ENCODE peak calls at places on chromosomes 11 and 22, in ten cellular contexts. One of them, this sample, is unnamed.

GRCh38 chr11:46330154-46330886 is 16.9 kb upstream of the DGKZ start:
- DNase-seq in heart right ventricle: no peak
- DNase-seq in adrenal gland: no peak
- DNase-seq in A549: no peak
- DNase-seq in IMR-90: no peak
- DNase-seq in AG04450: no peak
- DNase-seq in GM23248: no peak
- DNase-seq in tibial artery: no peak
- DNase-seq in GM23338: no peak
- DNase-seq in brain microvascular endothelial cell: no peak
- DNase-seq in this sample: no peak

GRCh38 chr22:45757068-45757467 is 85.4 kb downstream of the ATXN10 start:
- DNase-seq in heart right ventricle: peak
- DNase-seq in adrenal gland: peak
- DNase-seq in A549: no peak
- DNase-seq in IMR-90: peak
- DNase-seq in AG04450: no peak
- DNase-seq in GM23248: peak
- DNase-seq in tibial artery: no peak
- DNase-seq in GM23338: peak
- DNase-seq in brain microvascular endothelial cell: no peak
- DNase-seq in this sample: no peak

GRCh38 chr22:35561796-35562526 is 21.3 kb downstream of the RASD2 start:
- DNase-seq in heart right ventricle: no peak
- DNase-seq in adrenal gland: no peak
- DNase-seq in A549: peak
- DNase-seq in IMR-90: peak
- DNase-seq in AG04450: peak
- DNase-seq in GM23248: peak
- DNase-seq in tibial artery: no peak
- DNase-seq in GM23338: peak
- DNase-seq in brain microvascular endothelial cell: peak
- DNase-seq in this sample: no peak

GRCh38 chr11:127902405-127902804 is 685.0 kb downstream of the ETS1 start:
- DNase-seq in heart right ventricle: no peak
- DNase-seq in adrenal gland: no peak
- DNase-seq in A549: no peak
- DNase-seq in IMR-90: no peak
- DNase-seq in AG04450: no peak
- DNase-seq in GM23248: no peak
- DNase-seq in tibial artery: no peak
- DNase-seq in GM23338: no peak
- DNase-seq in brain microvascular endothelial cell: no peak
- DNase-seq in this sample: no peak

GRCh38 chr11:43376594-43376993 is 17.9 kb downstream of the TTC17 start:
- DNase-seq in heart right ventricle: no peak
- DNase-seq in adrenal gland: no peak
- DNase-seq in A549: peak
- DNase-seq in IMR-90: peak
- DNase-seq in AG04450: peak
- DNase-seq in GM23248: peak
- DNase-seq in tibial artery: no peak
- DNase-seq in GM23338: no peak
- DNase-seq in brain microvascular endothelial cell: peak
- DNase-seq in this sample: peak

GRCh38 chr11:43943931-43944751 is 1.7 kb downstream of the C11orf96 start:
- DNase-seq in heart right ventricle: no peak
- DNase-seq in adrenal gland: peak
- DNase-seq in A549: no peak
- DNase-seq in IMR-90: peak
- DNase-seq in AG04450: no peak
- DNase-seq in GM23248: peak
- DNase-seq in tibial artery: peak
- DNase-seq in GM23338: peak
- DNase-seq in brain microvascular endothelial cell: peak
- DNase-seq in this sample: no peak

GRCh38 chr11:69232821-69233760 is 60.9 kb upstream of the MYEOV start:
- DNase-seq in heart right ventricle: no peak
- DNase-seq in adrenal gland: no peak
- DNase-seq in A549: no peak
- DNase-seq in IMR-90: no peak
- DNase-seq in AG04450: no peak
- DNase-seq in GM23248: no peak
- DNase-seq in tibial artery: peak
- DNase-seq in GM23338: no peak
- DNase-seq in brain microvascular endothelial cell: no peak
- DNase-seq in this sample: no peak

GRCh38 chr11:102831128-102831708 is 12.2 kb downstream of the MMP3 start:
- DNase-seq in heart right ventricle: no peak
- DNase-seq in adrenal gland: peak
- DNase-seq in A549: peak
- DNase-seq in IMR-90: peak
- DNase-seq in AG04450: no peak
- DNase-seq in GM23248: peak
- DNase-seq in tibial artery: no peak
- DNase-seq in GM23338: peak
- DNase-seq in brain microvascular endothelial cell: peak
- DNase-seq in this sample: no peak

GRCh38 chr11:14082338-14082737 is 119.8 kb downstream of the SPON1 start:
- DNase-seq in heart right ventricle: peak
- DNase-seq in adrenal gland: no peak
- DNase-seq in A549: no peak
- DNase-seq in IMR-90: no peak
- DNase-seq in AG04450: no peak
- DNase-seq in GM23248: peak
- DNase-seq in tibial artery: no peak
- DNase-seq in GM23338: no peak
- DNase-seq in brain microvascular endothelial cell: no peak
- DNase-seq in this sample: no peak

GRCh38 chr22:37626144-37626543 is 13.3 kb upstream of the SH3BP1 start:
- DNase-seq in heart right ventricle: peak
- DNase-seq in adrenal gland: no peak
- DNase-seq in A549: no peak
- DNase-seq in IMR-90: peak
- DNase-seq in AG04450: no peak
- DNase-seq in GM23248: no peak
- DNase-seq in tibial artery: peak
- DNase-seq in GM23338: no peak
- DNase-seq in brain microvascular endothelial cell: no peak
- DNase-seq in this sample: no peak

DNA sequence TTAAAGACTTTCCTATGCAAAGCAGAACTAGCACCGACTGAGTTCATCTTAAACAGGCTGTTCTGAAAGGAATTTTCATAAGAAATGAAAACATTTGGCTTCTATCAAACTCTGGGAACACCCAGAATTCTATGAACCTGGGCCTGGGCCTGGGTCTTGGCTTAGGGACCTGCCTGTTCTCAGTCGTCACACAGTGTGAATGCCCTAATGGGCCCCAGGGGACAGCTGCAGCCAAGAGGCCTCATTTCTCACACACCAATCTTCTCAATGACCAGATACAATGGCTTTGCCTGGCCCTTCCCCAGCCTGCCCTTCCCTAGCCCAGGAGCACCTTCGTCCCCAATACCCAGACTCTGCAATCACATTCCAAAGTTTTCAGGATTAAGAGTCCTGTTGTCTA is 234.9 kb upstream of the ARHGAP20 start:
- DNase-seq in heart right ventricle: no peak
- DNase-seq in adrenal gland: no peak
- DNase-seq in A549: no peak
- DNase-seq in IMR-90: no peak
- DNase-seq in AG04450: no peak
- DNase-seq in GM23248: no peak
- DNase-seq in tibial artery: no peak
- DNase-seq in GM23338: no peak
- DNase-seq in brain microvascular endothelial cell: no peak
- DNase-seq in this sample: no peak
- H3K4me3 ChIP-seq in heart right ventricle: no peak
- H3K4me3 ChIP-seq in adrenal gland: no peak
- H3K4me3 ChIP-seq in A549: no peak
- H3K4me3 ChIP-seq in IMR-90: no peak
- H3K4me3 ChIP-seq in AG04450: no peak
- H3K4me3 ChIP-seq in GM23248: no peak
- H3K4me3 ChIP-seq in tibial artery: no peak
- H3K4me3 ChIP-seq in GM23338: no peak
- H3K4me3 ChIP-seq in brain microvascular endothelial cell: no peak
- H3K4me3 ChIP-seq in this sample: no peak

GRCh38 chr11:73995731-73996130 is 13.1 kb upstream of the UCP2 start:
- DNase-seq in heart right ventricle: no peak
- DNase-seq in adrenal gland: no peak
- DNase-seq in A549: no peak
- DNase-seq in IMR-90: no peak
- DNase-seq in AG04450: no peak
- DNase-seq in GM23248: no peak
- DNase-seq in tibial artery: no peak
- DNase-seq in GM23338: no peak
- DNase-seq in brain microvascular endothelial cell: no peak
- DNase-seq in this sample: no peak
- H3K4me3 ChIP-seq in heart right ventricle: no peak
- H3K4me3 ChIP-seq in adrenal gland: no peak
- H3K4me3 ChIP-seq in A549: no peak
- H3K4me3 ChIP-seq in IMR-90: no peak
- H3K4me3 ChIP-seq in AG04450: no peak
- H3K4me3 ChIP-seq in GM23248: no peak
- H3K4me3 ChIP-seq in tibial artery: no peak
- H3K4me3 ChIP-seq in GM23338: no peak
- H3K4me3 ChIP-seq in brain microvascular endothelial cell: no peak
- H3K4me3 ChIP-seq in this sample: no peak

GRCh38 chr11:65540290-65541092 is 15.6 kb downstream of the SCYL1 start:
- DNase-seq in heart right ventricle: peak
- DNase-seq in adrenal gland: peak
- DNase-seq in A549: peak
- DNase-seq in IMR-90: peak
- DNase-seq in AG04450: peak
- DNase-seq in GM23248: peak
- DNase-seq in tibial artery: peak
- DNase-seq in GM23338: peak
- DNase-seq in brain microvascular endothelial cell: peak
- DNase-seq in this sample: peak

GRCh38 chr11:65537620-65538231 is 12.8 kb downstream of the SCYL1 start:
- DNase-seq in heart right ventricle: no peak
- DNase-seq in adrenal gland: no peak
- DNase-seq in A549: no peak
- DNase-seq in IMR-90: no peak
- DNase-seq in AG04450: no peak
- DNase-seq in GM23248: peak
- DNase-seq in tibial artery: no peak
- DNase-seq in GM23338: no peak
- DNase-seq in brain microvascular endothelial cell: no peak
- DNase-seq in this sample: no peak

GRCh38 chr11:65539401-65540289 is 14.8 kb downstream of the SCYL1 start:
- DNase-seq in heart right ventricle: no peak
- DNase-seq in adrenal gland: no peak
- DNase-seq in A549: no peak
- DNase-seq in IMR-90: no peak
- DNase-seq in AG04450: no peak
- DNase-seq in GM23248: no peak
- DNase-seq in tibial artery: no peak
- DNase-seq in GM23338: peak
- DNase-seq in brain microvascular endothelial cell: no peak
- DNase-seq in this sample: no peak

GRCh38 chr11:65538232-65538914 is 13.5 kb downstream of the SCYL1 start:
- DNase-seq in heart right ventricle: no peak
- DNase-seq in adrenal gland: no peak
- DNase-seq in A549: no peak
- DNase-seq in IMR-90: no peak
- DNase-seq in AG04450: no peak
- DNase-seq in GM23248: peak
- DNase-seq in tibial artery: no peak
- DNase-seq in GM23338: peak
- DNase-seq in brain microvascular endothelial cell: no peak
- DNase-seq in this sample: no peak

GRCh38 chr11:65538915-65539374 is 14.1 kb downstream of the SCYL1 start:
- DNase-seq in heart right ventricle: no peak
- DNase-seq in adrenal gland: no peak
- DNase-seq in A549: no peak
- DNase-seq in IMR-90: no peak
- DNase-seq in AG04450: no peak
- DNase-seq in GM23248: peak
- DNase-seq in tibial artery: no peak
- DNase-seq in GM23338: peak
- DNase-seq in brain microvascular endothelial cell: no peak
- DNase-seq in this sample: no peak
- H3K4me3 ChIP-seq in heart right ventricle: no peak
- H3K4me3 ChIP-seq in adrenal gland: no peak
- H3K4me3 ChIP-seq in A549: no peak
- H3K4me3 ChIP-seq in IMR-90: no peak
- H3K4me3 ChIP-seq in AG04450: no peak
- H3K4me3 ChIP-seq in GM23248: no peak
- H3K4me3 ChIP-seq in tibial artery: no peak
- H3K4me3 ChIP-seq in GM23338: peak
- H3K4me3 ChIP-seq in brain microvascular endothelial cell: no peak
- H3K4me3 ChIP-seq in this sample: no peak

GRCh38 chr22:33570110-33570509 is 350.2 kb downstream of the LARGE1 start:
- DNase-seq in heart right ventricle: no peak
- DNase-seq in adrenal gland: no peak
- DNase-seq in A549: no peak
- DNase-seq in IMR-90: no peak
- DNase-seq in AG04450: no peak
- DNase-seq in GM23248: no peak
- DNase-seq in tibial artery: no peak
- DNase-seq in GM23338: peak
- DNase-seq in brain microvascular endothelial cell: no peak
- DNase-seq in this sample: no peak
- H3K4me3 ChIP-seq in heart right ventricle: no peak
- H3K4me3 ChIP-seq in adrenal gland: no peak
- H3K4me3 ChIP-seq in A549: no peak
- H3K4me3 ChIP-seq in IMR-90: no peak
- H3K4me3 ChIP-seq in AG04450: no peak
- H3K4me3 ChIP-seq in GM23248: no peak
- H3K4me3 ChIP-seq in tibial artery: no peak
- H3K4me3 ChIP-seq in GM23338: no peak
- H3K4me3 ChIP-seq in brain microvascular endothelial cell: no peak
- H3K4me3 ChIP-seq in this sample: no peak

GRCh38 chr11:19344661-19345518 is 104.1 kb upstream of the E2F8 start:
- DNase-seq in heart right ventricle: peak
- DNase-seq in adrenal gland: peak
- DNase-seq in A549: peak
- DNase-seq in IMR-90: peak
- DNase-seq in AG04450: no peak
- DNase-seq in GM23248: peak
- DNase-seq in tibial artery: peak
- DNase-seq in GM23338: peak
- DNase-seq in brain microvascular endothelial cell: no peak
- DNase-seq in this sample: no peak
- H3K4me3 ChIP-seq in heart right ventricle: peak
- H3K4me3 ChIP-seq in adrenal gland: no peak
- H3K4me3 ChIP-seq in A549: peak
- H3K4me3 ChIP-seq in IMR-90: peak
- H3K4me3 ChIP-seq in AG04450: peak
- H3K4me3 ChIP-seq in GM23248: peak
- H3K4me3 ChIP-seq in tibial artery: peak
- H3K4me3 ChIP-seq in GM23338: peak
- H3K4me3 ChIP-seq in brain microvascular endothelial cell: no peak
- H3K4me3 ChIP-seq in this sample: no peak

GRCh38 chr11:11618973-11619435 is 2.8 kb downstream of the GALNT18 start:
- DNase-seq in heart right ventricle: no peak
- DNase-seq in adrenal gland: no peak
- DNase-seq in A549: peak
- DNase-seq in IMR-90: no peak
- DNase-seq in AG04450: no peak
- DNase-seq in GM23248: no peak
- DNase-seq in tibial artery: no peak
- DNase-seq in GM23338: peak
- DNase-seq in brain microvascular endothelial cell: no peak
- DNase-seq in this sample: no peak
- H3K4me3 ChIP-seq in heart right ventricle: peak
- H3K4me3 ChIP-seq in adrenal gland: no peak
- H3K4me3 ChIP-seq in A549: no peak
- H3K4me3 ChIP-seq in IMR-90: no peak
- H3K4me3 ChIP-seq in AG04450: no peak
- H3K4me3 ChIP-seq in GM23248: no peak
- H3K4me3 ChIP-seq in tibial artery: peak
- H3K4me3 ChIP-seq in GM23338: peak
- H3K4me3 ChIP-seq in brain microvascular endothelial cell: no peak
- H3K4me3 ChIP-seq in this sample: no peak

This sample was measured in AG09309.